ENCODE peak calls at places on chromosomes 4 and X, in eight cellular contexts. M, K, I, P, R, C, U and O are unnamed samples.

GRCh38 chr4:153465145-153465544 is 1.0 kb upstream of the TMEM131L start:
- DNase-seq in I (no peak), M (no peak), P (no peak), U (no peak), C (no peak), R (no peak), K (no peak), O (no peak)

GRCh38 chrX:475926-476723 is 89.4 kb upstream of the PPP2R3B start:
- DNase-seq in I (no peak), M (peak), C (no peak), U (no peak), R (peak), K (no peak), P (no peak), O (no peak)

GRCh38 chr4:82721819-82722423 is 76.7 kb downstream of the SCD5 start:
- DNase-seq in U (peak), C (peak), R (no peak), K (peak), I (peak), M (peak), P (no peak), O (peak)

GRCh38 chr4:1246111-1246881 is 2.6 kb downstream of the CTBP1 start:
- DNase-seq in R (no peak), K (no peak), P (no peak), U (peak), C (no peak), M (no peak), I (no peak), O (no peak)

GRCh38 chr4:89307446-89308160 is at the start of gene GPRIN3:
- DNase-seq in R (no peak), P (no peak), I (peak), M (peak), U (peak), K (peak), C (peak), O (peak)

GRCh38 chr4:119209077-119209476 is 3.4 kb upstream of the USP53 start:
- DNase-seq in K (no peak), I (no peak), U (peak), C (no peak), R (peak), M (peak), P (no peak), O (no peak)

GRCh38 chrX:16022580-16023170 is 100.7 kb upstream of the GRPR start:
- DNase-seq in K (no peak), P (no peak), U (no peak), M (peak), R (no peak), I (no peak), C (no peak), O (no peak)

GRCh38 chr4:4379540-4380087 is 7.3 kb upstream of the NSG1 start:
- DNase-seq in U (no peak), P (no peak), I (no peak), M (no peak), C (no peak), K (no peak), R (no peak), O (no peak)